ENCODE peak calls at places on chromosomes 13 and 19, in ten cellular contexts. M is PC-9; E is A549; J is CD8-positive, alpha-beta T cell; A is endodermal cell; V is pancreas; B is retinal pigment epithelial cell; N is psoas muscle; Z is left lung; S is AG09309. T is an unnamed sample.

GRCh38 chr13:27329210-27329609 is 58.6 kb downstream of the RASL11A start:
- DNase-seq in M (no peak), E (no peak), J (no peak), A (no peak), V (no peak), B (no peak), N (no peak), Z (no peak), S (no peak), T (no peak)

GRCh38 chr13:111936267-111936925 is 130.6 kb upstream of the SOX1 start:
- DNase-seq in M (no peak), E (no peak), J (no peak), A (peak; percentile 32), V (no peak), B (no peak), N (no peak), Z (no peak), S (no peak), T (peak; percentile 33)

GRCh38 chr13:114120486-114121430 is 11.7 kb downstream of the RASA3 start:
- DNase-seq in M (no peak), E (no peak), J (no peak), A (no peak), V (no peak), B (no peak), N (no peak), Z (peak; percentile 56), S (no peak), T (no peak)

GRCh38 chr13:96141032-96141431 is 51.1 kb downstream of the HS6ST3 start:
- DNase-seq in M (no peak), E (peak; percentile 25), J (no peak), A (no peak), V (no peak), B (no peak), N (no peak), Z (no peak), S (no peak), T (no peak)

GRCh38 chr13:105464249-105464648 is 1071.2 kb downstream of the EFNB2 start:
- DNase-seq in M (no peak), E (no peak), J (no peak), A (no peak), V (no peak), B (no peak), N (no peak), Z (no peak), S (no peak), T (no peak)

GRCh38 chr13:27493981-27494380 is 43.6 kb upstream of the MTIF3 start:
- DNase-seq in M (no peak), E (no peak), J (no peak), A (no peak), V (no peak), B (no peak), N (no peak), Z (no peak), S (no peak), T (no peak)

GRCh38 chr19:39401549-39402416 is 4.9 kb upstream of the ZFP36 start:
- DNase-seq in M (peak; percentile 29), E (peak; percentile 95), J (peak; percentile 78), A (peak; percentile 73), V (no peak), B (no peak), N (peak; percentile 51), Z (no peak), S (no peak), T (peak; percentile 79)

GRCh38 chr13:54029226-54029625 is 1000.6 kb downstream of the OLFM4 start:
- DNase-seq in M (no peak), E (peak; percentile 0), J (no peak), A (no peak), V (peak; percentile 29), B (peak; percentile 87), N (no peak), Z (no peak), S (no peak), T (no peak)

GRCh38 chr13:46521921-46522691 is 30.9 kb upstream of the LRCH1 start:
- DNase-seq in M (no peak), E (no peak), J (no peak), A (no peak), V (no peak), B (no peak), N (no peak), Z (no peak), S (no peak), T (no peak)

GRCh38 chr19:8614455-8614854 is 3.9 kb upstream of the ADAMTS10 start:
- DNase-seq in M (no peak), E (no peak), J (no peak), A (no peak), V (no peak), B (no peak), N (no peak), Z (no peak), S (no peak), T (no peak)

GRCh38 chr13:32887617-32888016 is 128.6 kb upstream of the KL start:
- DNase-seq in M (no peak), E (no peak), J (no peak), A (no peak), V (no peak), B (no peak), N (no peak), Z (no peak), S (no peak), T (no peak)

GRCh38 chr13:107864543-107865460 is 350.5 kb downstream of the LIG4 start:
- DNase-seq in M (no peak), E (peak; percentile 35), J (no peak), A (peak; percentile 79), V (peak; percentile 21), B (no peak), N (no peak), Z (no peak), S (no peak), T (no peak)

GRCh38 chr13:45786293-45786920 is 65.1 kb downstream of the SIAH3 start:
- DNase-seq in M (no peak), E (no peak), J (no peak), A (no peak), V (peak; percentile 41), B (no peak), N (no peak), Z (no peak), S (no peak), T (no peak)

GRCh38 chr19:22616659-22617058 is 17.5 kb upstream of the ZNF492 start:
- DNase-seq in M (no peak), E (no peak), J (no peak), A (no peak), V (no peak), B (no peak), N (no peak), Z (no peak), S (no peak), T (peak; percentile 23)

DNA sequence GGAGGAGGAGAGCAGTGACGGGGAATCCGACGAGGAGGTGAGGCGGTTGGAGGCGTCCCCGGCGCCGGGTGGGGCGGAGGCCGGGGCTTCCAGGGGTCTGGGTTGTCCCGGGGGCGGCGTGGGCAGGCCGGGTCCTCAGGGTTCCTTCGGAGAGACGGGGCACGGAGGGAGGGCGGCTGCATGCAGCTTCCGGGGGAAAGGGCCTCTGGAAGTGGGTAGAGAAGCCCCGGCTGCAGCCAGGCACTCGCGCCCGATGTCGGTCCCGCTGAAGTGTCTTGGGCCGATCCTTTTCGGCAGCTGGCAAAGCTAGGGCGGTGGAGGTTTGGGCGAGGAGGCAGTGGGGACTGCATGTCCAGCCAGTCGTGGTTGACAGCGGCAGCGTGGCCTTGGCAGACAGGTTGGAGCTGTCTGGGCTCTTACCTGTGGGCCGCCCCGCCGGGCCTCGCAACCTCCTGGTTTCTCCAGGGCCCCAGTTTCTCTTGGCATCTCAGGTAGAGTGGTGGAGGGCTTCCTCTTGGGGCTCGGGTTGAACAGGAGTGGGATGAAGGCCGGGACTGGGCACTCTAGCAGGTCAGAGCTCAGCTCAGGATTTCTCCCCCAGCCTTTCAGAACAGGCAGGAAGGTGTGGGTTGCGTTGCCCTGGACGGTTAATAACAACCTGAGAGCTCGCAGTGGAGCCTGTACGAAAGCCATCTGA is 690 bp downstream of the KMT2B start:
- DNase-seq in M (peak; percentile 29), E (peak; percentile 40), J (no peak), A (peak; percentile 66), V (peak; percentile 64), B (no peak), N (peak; percentile 40), Z (peak; percentile 88), S (no peak), T (peak; percentile 83)
- H3K4me3 ChIP-seq in M (peak overlapping the region; percentile 79), E (peak overlapping the region; percentile 87), J (peak overlapping the region; percentile 55), A (peak overlapping the region; percentile 90), V (peak overlapping the region; percentile 89), B (peak overlapping the region; percentile 81), N (peak overlapping the region; percentile 95), Z (peak overlapping the region; percentile 95), S (peak overlapping the region; percentile 64), T (peak overlapping the region; percentile 78)

DNA sequence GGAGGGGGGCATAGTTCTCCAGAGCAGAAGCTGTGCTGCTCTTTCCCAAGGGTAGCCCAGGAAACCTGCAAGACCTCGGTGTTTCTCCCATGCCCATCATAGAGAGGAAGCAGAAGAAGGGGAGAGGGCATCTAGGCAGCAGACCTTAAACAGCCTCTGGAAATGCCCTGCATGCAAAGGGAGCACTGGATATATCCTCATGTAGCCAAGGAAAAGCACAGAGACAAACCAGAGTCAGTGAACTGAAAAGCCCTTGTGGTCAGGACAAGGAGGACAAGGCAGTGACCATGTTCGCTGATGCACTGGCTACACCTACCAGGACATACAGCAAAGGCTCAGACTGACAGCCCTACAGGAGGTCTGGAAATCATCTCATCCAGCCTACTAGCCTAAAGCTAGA is 4.2 kb upstream of the TBC1D4 start:
- DNase-seq in M (no peak), E (peak; percentile 41), J (no peak), A (peak; percentile 59), V (no peak), B (no peak), N (no peak), Z (no peak), S (no peak), T (no peak)
- TF ChIP-seq CTCF in M (no peak), E (no peak), J (no peak), A (peak; percentile 37), V (no peak), B (no peak), N (no peak), Z (no peak), S (no peak), T (no peak)

DNA sequence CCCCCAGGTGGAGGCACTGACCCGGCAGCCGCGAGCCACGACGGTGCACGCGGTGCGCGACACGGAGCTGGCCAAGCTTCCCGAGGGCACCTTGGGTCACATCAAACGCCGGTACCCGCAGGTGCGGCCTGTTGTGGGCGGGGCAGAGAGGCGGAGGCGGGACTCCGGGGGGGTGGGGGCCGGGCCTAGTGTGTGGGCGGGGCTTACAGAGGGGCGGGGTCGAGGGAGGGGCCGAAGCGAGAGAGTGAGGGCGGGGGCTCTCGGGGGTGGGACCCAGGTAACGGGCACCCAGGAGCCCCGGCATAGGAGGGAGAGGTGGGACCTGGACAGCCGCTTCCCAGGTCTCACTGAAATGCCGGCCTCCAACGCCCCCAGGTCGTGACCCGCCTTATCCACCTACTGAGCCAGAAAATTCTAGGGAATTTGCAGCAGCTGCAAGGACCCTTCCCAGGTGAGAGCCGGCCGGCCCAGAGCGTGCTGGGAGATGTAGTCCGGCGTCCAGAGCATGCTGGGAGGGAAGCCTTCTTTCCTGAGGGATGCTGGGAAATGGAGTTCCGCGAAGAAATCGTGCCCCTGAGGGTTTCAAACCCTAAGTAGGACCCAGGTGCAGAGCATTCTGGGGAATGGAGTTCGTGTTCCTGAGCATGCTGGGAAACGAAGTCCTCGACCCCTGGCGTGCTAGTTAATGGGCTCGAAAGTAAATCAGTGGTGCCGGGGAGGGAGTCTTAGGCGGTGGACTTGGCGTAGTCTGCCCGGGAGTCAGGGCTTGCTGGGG is 15.7 kb downstream of the PNPLA6 start:
- DNase-seq in M (no peak), E (peak; percentile 62), J (no peak), A (peak; percentile 98), V (peak; percentile 94), B (peak; percentile 23), N (peak; percentile 65), Z (peak; percentile 88), S (no peak), T (peak; percentile 92)
- H3K4me3 ChIP-seq in M (no peak overlapping the region), E (no peak overlapping the region), J (no peak overlapping the region), A (no peak overlapping the region), V (peak overlapping the region; percentile 49), B (peak overlapping the region; percentile 28), N (peak overlapping the region; percentile 60), Z (peak overlapping the region; percentile 27), S (no peak overlapping the region), T (no peak overlapping the region)

GRCh38 chr19:36378625-36379509 is at the start of gene ZFP14:
- DNase-seq in M (peak; percentile 93), E (peak; percentile 98), J (peak; percentile 88), A (peak; percentile 97), V (peak; percentile 94), B (peak; percentile 76), N (peak; percentile 94), Z (peak; percentile 96), S (peak; percentile 67), T (peak; percentile 97)
- TF ChIP-seq CTCF in M (peak; percentile 36), E (peak; percentile 34), J (peak; percentile 58), A (peak; percentile 32), V (no peak), B (peak; percentile 37), N (no peak), Z (no peak), S (peak; percentile 38), T (peak; percentile 32)